ENCODE peak calls at places on chromosomes 6 and 20, in six cellular contexts. N is brain microvascular endothelial cell, K is IMR-90, F is ascending aorta, Y is esophagus squamous epithelium, A is GM12865. Z is an unnamed sample.

GRCh38 chr6:146700078-146700686 is 101.4 kb downstream of the ADGB start:
- DNase-seq in F (no peak), N (peak), K (peak), Y (peak), A (peak), Z (peak)

GRCh38 chr6:71349976-71350615 is 61.5 kb downstream of the OGFRL1 start:
- DNase-seq in F (no peak), K (peak), A (no peak), Y (no peak), N (no peak), Z (peak)

GRCh38 chr20:51456511-51457280 is 85.8 kb downstream of the NFATC2 start:
- DNase-seq in Y (peak), A (no peak), K (peak), N (peak), F (peak), Z (peak)

GRCh38 chr6:63764318-63764916 is 128.8 kb downstream of the PHF3 start:
- DNase-seq in A (peak), K (peak), F (no peak), N (no peak), Y (no peak), Z (peak)

GRCh38 chr20:32003325-32003724 is 6.9 kb upstream of the CCM2L start:
- DNase-seq in F (no peak), Y (no peak), K (no peak), A (no peak), N (no peak), Z (no peak)

GRCh38 chr6:158835616-158836221 is 16.6 kb upstream of the EZR start:
- DNase-seq in F (no peak), Y (no peak), K (peak), A (no peak), N (no peak), Z (no peak)

GRCh38 chr6:129454482-129454881 is 255.5 kb downstream of the ARHGAP18 start:
- DNase-seq in A (no peak), K (peak), N (no peak), F (no peak), Y (no peak), Z (peak)

GRCh38 chr6:89069536-89070163 is 10.9 kb upstream of the PNRC1 start:
- DNase-seq in A (no peak), N (no peak), K (no peak), F (no peak), Y (no peak), Z (no peak)

GRCh38 chr6:24574809-24575208 is 71.2 kb downstream of the KIAA0319 start:
- DNase-seq in K (no peak), F (no peak), A (peak), Y (no peak), N (no peak), Z (peak)

GRCh38 chr6:36840471-36841461 is 1.5 kb upstream of the CPNE5 start:
- DNase-seq in Y (no peak), A (no peak), N (no peak), F (no peak), K (no peak), Z (no peak)

GRCh38 chr6:116011520-116011919 is 49.2 kb downstream of the FRK start:
- DNase-seq in A (peak), N (no peak), F (no peak), K (no peak), Y (no peak), Z (no peak)

GRCh38 chr6:158646023-158646888 is 1.7 kb upstream of the DYNLT1 start:
- DNase-seq in Y (no peak), A (no peak), N (no peak), F (no peak), K (no peak), Z (no peak)

GRCh38 chr6:52285174-52286068 is 879 bp upstream of the MCM3 start:
- DNase-seq in K (peak), A (peak), Y (no peak), F (no peak), N (no peak), Z (no peak)

GRCh38 chr6:112117554-112117953 is 30.2 kb downstream of the FAM229B start:
- DNase-seq in K (peak), Y (no peak), A (no peak), N (peak), F (no peak), Z (peak)

GRCh38 chr6:44133003-44133931 is 5.9 kb downstream of the TMEM63B start:
- DNase-seq in F (no peak), Y (no peak), N (no peak), A (no peak), K (peak), Z (peak)

GRCh38 chr6:6006428-6007310 is at the start of gene NRN1:
- DNase-seq in F (no peak), Y (no peak), K (no peak), N (peak), A (peak), Z (no peak)

GRCh38 chr20:9575836-9576235 is 61.4 kb downstream of the LAMP5 start:
- DNase-seq in Y (no peak), K (no peak), A (no peak), F (no peak), N (no peak), Z (no peak)

DNA sequence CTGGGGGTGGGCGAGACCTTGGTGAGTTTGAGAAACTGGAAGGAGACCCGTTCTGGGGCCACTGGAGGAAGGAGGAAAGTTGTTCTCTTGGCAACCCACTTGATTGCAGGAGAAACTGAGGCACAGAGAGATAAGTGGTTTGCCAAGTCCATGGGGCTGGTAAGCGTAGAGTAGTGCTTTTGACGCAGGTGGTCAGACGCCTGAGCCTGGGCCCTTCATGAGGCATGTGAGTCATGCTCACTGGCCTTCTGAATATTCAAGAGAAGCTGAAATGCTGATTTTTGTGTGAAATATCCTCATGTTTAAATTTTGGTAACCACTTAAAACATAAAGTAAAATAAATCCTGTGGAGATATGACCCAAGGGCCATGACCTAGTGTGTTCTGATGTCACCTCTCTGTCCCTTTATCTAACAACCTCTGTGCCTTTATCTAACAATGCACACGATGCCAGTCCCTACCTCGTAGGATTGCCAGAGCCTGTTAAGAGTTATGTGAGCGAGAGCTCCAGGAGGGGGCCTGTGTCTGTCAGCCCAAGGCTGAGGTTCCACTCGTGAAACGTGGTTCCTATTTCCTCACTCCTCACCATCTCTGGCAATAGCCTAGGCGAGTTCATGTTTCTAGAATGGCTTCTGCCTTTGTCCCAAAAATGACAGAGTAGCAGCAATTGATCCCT is 32.8 kb upstream of the PMEPA1 start:
- DNase-seq in A (no peak), K (no peak), Y (no peak), F (no peak), N (no peak), Z (no peak)
- H3K4me3 ChIP-seq in A (no peak), K (no peak), Y (no peak), F (no peak), N (no peak), Z (no peak)

GRCh38 chr6:91490672-91491071 is 903.8 kb upstream of the MAP3K7 start:
- DNase-seq in Y (no peak), F (no peak), A (no peak), K (no peak), N (no peak), Z (no peak)
- TF ChIP-seq CTCF in Y (no peak), F (no peak), A (no peak), K (no peak), N (no peak), Z (no peak)

DNA sequence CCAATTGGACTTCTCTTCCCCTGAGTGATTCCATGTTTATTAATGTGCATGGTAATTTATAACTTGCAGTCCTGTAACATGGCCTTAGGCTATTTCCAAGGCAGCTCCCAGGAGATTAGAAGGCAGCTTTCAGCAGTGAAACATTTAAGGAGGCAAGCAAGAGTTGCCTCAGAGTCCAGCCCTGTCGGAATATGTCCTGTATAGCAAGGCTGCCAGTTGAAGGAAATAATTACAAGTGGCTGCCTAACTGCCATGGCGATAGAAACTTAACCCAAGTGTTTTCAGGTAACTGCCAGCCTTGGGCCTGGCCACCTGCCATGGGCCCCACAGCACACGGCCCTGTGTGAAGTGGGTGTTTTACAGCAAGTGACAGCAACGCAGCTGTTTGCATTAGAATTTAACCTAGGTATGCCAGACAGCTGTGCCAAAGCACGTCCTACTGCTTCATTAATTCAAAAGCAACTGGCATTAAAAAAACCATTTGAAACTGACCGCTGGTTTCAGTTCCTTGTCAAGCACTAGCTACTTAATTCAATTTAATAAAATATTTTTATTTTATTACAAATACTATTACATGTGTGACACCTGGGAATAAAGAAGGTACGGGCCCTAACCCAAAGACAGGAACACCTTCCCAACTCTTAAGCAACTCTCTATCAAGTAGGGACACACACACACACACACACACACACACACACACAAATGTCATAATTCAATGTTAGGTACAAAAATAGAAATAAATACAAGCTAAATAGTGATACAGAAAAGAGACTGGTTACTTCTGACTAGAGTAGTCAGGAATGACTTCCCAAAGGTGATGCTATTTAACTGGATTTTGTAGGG is 151.8 kb upstream of the HEY2 start:
- DNase-seq in A (peak), F (no peak), N (no peak), K (no peak), Y (no peak), Z (no peak)
- H3K4me3 ChIP-seq in A (no peak), F (no peak), N (no peak), K (no peak), Y (no peak), Z (no peak)

GRCh38 chr6:143146186-143146831 is 85.6 kb downstream of the AIG1 start:
- DNase-seq in F (no peak), K (no peak), A (no peak), N (no peak), Y (no peak), Z (no peak)

GRCh38 chr6:143151381-143151780 is 90.7 kb downstream of the AIG1 start:
- DNase-seq in Y (no peak), K (no peak), F (no peak), N (no peak), A (no peak), Z (no peak)

GRCh38 chr6:143155681-143156080 is 95.0 kb downstream of the AIG1 start:
- DNase-seq in A (no peak), K (no peak), Y (no peak), N (no peak), F (no peak), Z (no peak)

GRCh38 chr6:143150291-143150690 is 89.6 kb downstream of the AIG1 start:
- DNase-seq in N (no peak), F (no peak), A (no peak), Y (no peak), K (no peak), Z (no peak)

DNA sequence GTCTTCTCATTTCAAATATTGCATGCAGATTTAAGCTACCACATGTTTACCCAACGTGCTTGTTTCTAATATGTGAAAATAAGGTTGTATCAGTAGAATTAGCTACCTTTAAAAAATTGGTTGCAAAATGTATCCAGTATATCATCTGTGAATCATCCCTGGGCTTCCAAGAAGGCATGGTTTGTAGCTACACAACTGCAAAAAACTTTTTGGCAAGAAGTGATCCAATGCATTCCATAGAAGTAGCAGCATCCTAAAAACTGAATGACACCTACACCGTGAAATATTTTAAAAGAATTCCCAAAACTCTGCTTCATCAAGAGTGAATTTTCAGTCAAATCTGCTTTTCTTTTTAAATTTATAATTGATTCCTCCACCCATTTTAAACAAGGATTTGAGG is 89.1 kb downstream of the AIG1 start:
- DNase-seq in N (no peak), F (no peak), A (no peak), Y (no peak), K (peak), Z (no peak)
- TF ChIP-seq CTCF in N (no peak), F (no peak), A (no peak), Y (no peak), K (no peak), Z (no peak)

GRCh38 chr6:26223213-26223612 is 136.0 kb downstream of the HFE start:
- DNase-seq in Y (no peak), F (no peak), A (peak), K (peak), N (no peak), Z (peak)
- H3K4me3 ChIP-seq in Y (peak), F (peak), A (peak), K (peak), N (peak), Z (peak)

GRCh38 chr6:17012421-17013225 is 89.2 kb upstream of the STMND1 start:
- DNase-seq in K (peak), N (peak), F (no peak), A (no peak), Y (no peak), Z (peak)
- TF ChIP-seq CTCF in K (peak), N (peak), F (no peak), A (no peak), Y (no peak), Z (peak)